ENCODE peak calls at places on chromosomes 12 and 14, in eight cellular contexts. One of them, this sample, is unnamed.

GRCh38 chr14:21039585-21040369 is 2.4 kb upstream of the RNASE7 start:
- DNase-seq in aorta: peak
- DNase-seq in esophagus squamous epithelium: no peak
- DNase-seq in body of pancreas: peak
- DNase-seq in thyroid gland: peak
- DNase-seq in H9: peak
- DNase-seq in IMR-90: peak
- DNase-seq in effector memory CD4-positive, alpha-beta T cell: no peak
- DNase-seq in this sample: peak

GRCh38 chr12:122227341-122227740 is 1.5 kb upstream of the DIABLO start:
- DNase-seq in IMR-90: no peak
- DNase-seq in body of pancreas: no peak
- DNase-seq in esophagus squamous epithelium: no peak
- DNase-seq in H9: no peak
- DNase-seq in effector memory CD4-positive, alpha-beta T cell: peak
- DNase-seq in aorta: no peak
- DNase-seq in thyroid gland: no peak
- DNase-seq in this sample: no peak

GRCh38 chr14:85533821-85534271 is 3.9 kb downstream of the FLRT2 start:
- DNase-seq in IMR-90: peak
- DNase-seq in H9: peak
- DNase-seq in aorta: peak
- DNase-seq in thyroid gland: peak
- DNase-seq in effector memory CD4-positive, alpha-beta T cell: no peak
- DNase-seq in body of pancreas: peak
- DNase-seq in esophagus squamous epithelium: no peak
- DNase-seq in this sample: peak

GRCh38 chr12:59484575-59484974 is 111.3 kb upstream of the SLC16A7 start:
- DNase-seq in esophagus squamous epithelium: no peak
- DNase-seq in aorta: no peak
- DNase-seq in IMR-90: no peak
- DNase-seq in thyroid gland: no peak
- DNase-seq in H9: no peak
- DNase-seq in effector memory CD4-positive, alpha-beta T cell: no peak
- DNase-seq in body of pancreas: no peak
- DNase-seq in this sample: no peak

GRCh38 chr12:71469235-71469873 is 29.8 kb downstream of the LGR5 start:
- DNase-seq in effector memory CD4-positive, alpha-beta T cell: no peak
- DNase-seq in esophagus squamous epithelium: no peak
- DNase-seq in thyroid gland: no peak
- DNase-seq in aorta: peak
- DNase-seq in body of pancreas: no peak
- DNase-seq in H9: peak
- DNase-seq in IMR-90: peak
- DNase-seq in this sample: peak

GRCh38 chr12:89663577-89664357 is 44.9 kb downstream of the ATP2B1 start:
- DNase-seq in body of pancreas: no peak
- DNase-seq in IMR-90: peak
- DNase-seq in thyroid gland: no peak
- DNase-seq in effector memory CD4-positive, alpha-beta T cell: no peak
- DNase-seq in aorta: no peak
- DNase-seq in esophagus squamous epithelium: no peak
- DNase-seq in H9: no peak
- DNase-seq in this sample: peak

GRCh38 chr14:78611796-78612571 is 441.8 kb downstream of the NRXN3 start:
- DNase-seq in effector memory CD4-positive, alpha-beta T cell: no peak
- DNase-seq in IMR-90: no peak
- DNase-seq in H9: no peak
- DNase-seq in esophagus squamous epithelium: no peak
- DNase-seq in body of pancreas: no peak
- DNase-seq in aorta: no peak
- DNase-seq in thyroid gland: no peak
- DNase-seq in this sample: no peak

GRCh38 chr14:101360045-101360931 is 201.0 kb upstream of the DIO3 start:
- DNase-seq in body of pancreas: no peak
- DNase-seq in effector memory CD4-positive, alpha-beta T cell: no peak
- DNase-seq in IMR-90: no peak
- DNase-seq in H9: no peak
- DNase-seq in esophagus squamous epithelium: no peak
- DNase-seq in aorta: peak
- DNase-seq in thyroid gland: peak
- DNase-seq in this sample: no peak

GRCh38 chr14:105384605-105385321 is 13.6 kb upstream of the TEX22 start:
- DNase-seq in H9: no peak
- DNase-seq in esophagus squamous epithelium: no peak
- DNase-seq in effector memory CD4-positive, alpha-beta T cell: no peak
- DNase-seq in IMR-90: no peak
- DNase-seq in body of pancreas: no peak
- DNase-seq in aorta: no peak
- DNase-seq in thyroid gland: no peak
- DNase-seq in this sample: no peak

GRCh38 chr12:92147491-92147890 is 1.8 kb upstream of the BTG1 start:
- DNase-seq in IMR-90: no peak
- DNase-seq in esophagus squamous epithelium: no peak
- DNase-seq in thyroid gland: no peak
- DNase-seq in body of pancreas: no peak
- DNase-seq in H9: no peak
- DNase-seq in effector memory CD4-positive, alpha-beta T cell: no peak
- DNase-seq in aorta: no peak
- DNase-seq in this sample: no peak

GRCh38 chr12:119693006-119693405 is 25.1 kb downstream of the PRKAB1 start:
- DNase-seq in aorta: no peak
- DNase-seq in body of pancreas: peak
- DNase-seq in thyroid gland: peak
- DNase-seq in H9: no peak
- DNase-seq in esophagus squamous epithelium: no peak
- DNase-seq in IMR-90: peak
- DNase-seq in effector memory CD4-positive, alpha-beta T cell: no peak
- DNase-seq in this sample: peak

GRCh38 chr12:28235985-28236384 is 45.7 kb downstream of the CCDC91 start:
- DNase-seq in body of pancreas: no peak
- DNase-seq in effector memory CD4-positive, alpha-beta T cell: no peak
- DNase-seq in thyroid gland: no peak
- DNase-seq in IMR-90: no peak
- DNase-seq in esophagus squamous epithelium: no peak
- DNase-seq in aorta: no peak
- DNase-seq in H9: no peak
- DNase-seq in this sample: no peak

GRCh38 chr12:30796508-30796780 is 41.7 kb upstream of the CAPRIN2 start:
- DNase-seq in esophagus squamous epithelium: no peak
- DNase-seq in aorta: peak
- DNase-seq in body of pancreas: peak
- DNase-seq in H9: peak
- DNase-seq in effector memory CD4-positive, alpha-beta T cell: no peak
- DNase-seq in thyroid gland: peak
- DNase-seq in IMR-90: peak
- DNase-seq in this sample: no peak

GRCh38 chr12:110917467-110917866 is 2.9 kb downstream of the MYL2 start:
- DNase-seq in esophagus squamous epithelium: no peak
- DNase-seq in H9: no peak
- DNase-seq in aorta: no peak
- DNase-seq in IMR-90: peak
- DNase-seq in thyroid gland: no peak
- DNase-seq in effector memory CD4-positive, alpha-beta T cell: no peak
- DNase-seq in body of pancreas: no peak
- DNase-seq in this sample: peak

GRCh38 chr14:53032161-53032803 is 81.4 kb upstream of the FERMT2 start:
- DNase-seq in aorta: no peak
- DNase-seq in IMR-90: peak
- DNase-seq in esophagus squamous epithelium: no peak
- DNase-seq in H9: no peak
- DNase-seq in effector memory CD4-positive, alpha-beta T cell: no peak
- DNase-seq in thyroid gland: peak
- DNase-seq in body of pancreas: peak
- DNase-seq in this sample: peak

GRCh38 chr12:131075611-131076010 is 121.9 kb downstream of the ADGRD1 start:
- DNase-seq in aorta: no peak
- DNase-seq in esophagus squamous epithelium: no peak
- DNase-seq in thyroid gland: no peak
- DNase-seq in H9: peak
- DNase-seq in effector memory CD4-positive, alpha-beta T cell: no peak
- DNase-seq in IMR-90: no peak
- DNase-seq in body of pancreas: no peak
- DNase-seq in this sample: no peak

GRCh38 chr12:16568873-16569272 is 37.1 kb downstream of the LMO3 start:
- DNase-seq in thyroid gland: no peak
- DNase-seq in H9: no peak
- DNase-seq in esophagus squamous epithelium: no peak
- DNase-seq in aorta: no peak
- DNase-seq in body of pancreas: no peak
- DNase-seq in effector memory CD4-positive, alpha-beta T cell: no peak
- DNase-seq in IMR-90: no peak
- DNase-seq in this sample: peak

GRCh38 chr14:92902726-92903125 is 20.2 kb upstream of the CHGA start:
- DNase-seq in body of pancreas: no peak
- DNase-seq in H9: peak
- DNase-seq in IMR-90: no peak
- DNase-seq in thyroid gland: no peak
- DNase-seq in aorta: no peak
- DNase-seq in effector memory CD4-positive, alpha-beta T cell: no peak
- DNase-seq in esophagus squamous epithelium: no peak
- DNase-seq in this sample: no peak

GRCh38 chr14:104299993-104300761 is 161.8 kb downstream of the KIF26A start:
- DNase-seq in aorta: peak
- DNase-seq in IMR-90: no peak
- DNase-seq in H9: no peak
- DNase-seq in effector memory CD4-positive, alpha-beta T cell: no peak
- DNase-seq in body of pancreas: no peak
- DNase-seq in thyroid gland: no peak
- DNase-seq in esophagus squamous epithelium: no peak
- DNase-seq in this sample: no peak

GRCh38 chr14:22561661-22562579 is 27.1 kb downstream of the DAD1 start:
- DNase-seq in effector memory CD4-positive, alpha-beta T cell: peak
- DNase-seq in body of pancreas: no peak
- DNase-seq in IMR-90: no peak
- DNase-seq in aorta: no peak
- DNase-seq in thyroid gland: peak
- DNase-seq in esophagus squamous epithelium: no peak
- DNase-seq in H9: no peak
- DNase-seq in this sample: no peak

GRCh38 chr12:103855036-103855712 is 14.1 kb upstream of the NT5DC3 start:
- DNase-seq in esophagus squamous epithelium: no peak
- DNase-seq in thyroid gland: no peak
- DNase-seq in IMR-90: peak
- DNase-seq in body of pancreas: no peak
- DNase-seq in aorta: no peak
- DNase-seq in H9: no peak
- DNase-seq in effector memory CD4-positive, alpha-beta T cell: no peak
- DNase-seq in this sample: peak

GRCh38 chr12:103858953-103859601 is 18.0 kb upstream of the NT5DC3 start:
- DNase-seq in esophagus squamous epithelium: no peak
- DNase-seq in aorta: peak
- DNase-seq in body of pancreas: no peak
- DNase-seq in H9: no peak
- DNase-seq in thyroid gland: peak
- DNase-seq in IMR-90: peak
- DNase-seq in effector memory CD4-positive, alpha-beta T cell: no peak
- DNase-seq in this sample: peak

GRCh38 chr12:103855896-103856657 is 15.0 kb upstream of the NT5DC3 start:
- DNase-seq in esophagus squamous epithelium: no peak
- DNase-seq in body of pancreas: no peak
- DNase-seq in H9: no peak
- DNase-seq in effector memory CD4-positive, alpha-beta T cell: no peak
- DNase-seq in aorta: no peak
- DNase-seq in IMR-90: no peak
- DNase-seq in thyroid gland: no peak
- DNase-seq in this sample: no peak

GRCh38 chr12:103857164-103857563 is 16.1 kb upstream of the NT5DC3 start:
- DNase-seq in esophagus squamous epithelium: no peak
- DNase-seq in IMR-90: no peak
- DNase-seq in effector memory CD4-positive, alpha-beta T cell: no peak
- DNase-seq in thyroid gland: no peak
- DNase-seq in H9: no peak
- DNase-seq in body of pancreas: no peak
- DNase-seq in aorta: no peak
- DNase-seq in this sample: no peak

GRCh38 chr12:103858335-103858734 is 17.3 kb upstream of the NT5DC3 start:
- DNase-seq in body of pancreas: no peak
- DNase-seq in thyroid gland: no peak
- DNase-seq in H9: no peak
- DNase-seq in aorta: no peak
- DNase-seq in effector memory CD4-positive, alpha-beta T cell: no peak
- DNase-seq in esophagus squamous epithelium: no peak
- DNase-seq in IMR-90: no peak
- DNase-seq in this sample: no peak
- H3K27ac ChIP-seq in body of pancreas: no peak
- H3K27ac ChIP-seq in thyroid gland: no peak
- H3K27ac ChIP-seq in H9: no peak
- H3K27ac ChIP-seq in aorta: peak
- H3K27ac ChIP-seq in effector memory CD4-positive, alpha-beta T cell: no peak
- H3K27ac ChIP-seq in esophagus squamous epithelium: peak
- H3K27ac ChIP-seq in IMR-90: peak
- H3K27ac ChIP-seq in this sample: peak

GRCh38 chr12:4190376-4191063 is 83.0 kb upstream of the CCND2 start:
- DNase-seq in body of pancreas: no peak
- DNase-seq in esophagus squamous epithelium: no peak
- DNase-seq in H9: no peak
- DNase-seq in aorta: no peak
- DNase-seq in IMR-90: no peak
- DNase-seq in effector memory CD4-positive, alpha-beta T cell: no peak
- DNase-seq in thyroid gland: no peak
- DNase-seq in this sample: no peak
- H3K27ac ChIP-seq in body of pancreas: no peak
- H3K27ac ChIP-seq in esophagus squamous epithelium: no peak
- H3K27ac ChIP-seq in H9: no peak
- H3K27ac ChIP-seq in aorta: no peak
- H3K27ac ChIP-seq in IMR-90: no peak
- H3K27ac ChIP-seq in effector memory CD4-positive, alpha-beta T cell: no peak
- H3K27ac ChIP-seq in thyroid gland: no peak
- H3K27ac ChIP-seq in this sample: no peak

GRCh38 chr14:34610101-34610500 is 19.8 kb downstream of the SNX6 start:
- DNase-seq in thyroid gland: no peak
- DNase-seq in body of pancreas: no peak
- DNase-seq in esophagus squamous epithelium: no peak
- DNase-seq in effector memory CD4-positive, alpha-beta T cell: no peak
- DNase-seq in IMR-90: no peak
- DNase-seq in H9: no peak
- DNase-seq in aorta: no peak
- DNase-seq in this sample: no peak

DNA sequence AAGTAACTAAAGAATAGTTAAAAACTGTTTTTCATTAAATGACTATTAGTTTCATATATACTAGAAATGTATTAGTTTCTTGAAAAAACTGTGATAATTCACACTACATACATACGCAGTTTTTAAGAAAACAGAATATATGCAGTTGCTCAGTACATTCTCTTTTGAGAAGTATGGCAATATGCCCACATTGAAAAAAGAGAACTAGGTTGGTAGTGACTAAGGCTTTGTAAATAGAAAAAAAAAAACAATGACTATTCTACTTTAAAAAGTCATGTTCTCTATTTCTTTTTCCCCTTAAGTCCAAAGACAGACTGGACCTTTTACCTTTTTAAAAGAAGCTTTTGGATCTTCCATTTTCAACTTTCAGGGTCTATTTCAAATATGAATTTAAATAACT is 25.0 kb downstream of the SNX6 start:
- DNase-seq in effector memory CD4-positive, alpha-beta T cell: no peak
- DNase-seq in H9: no peak
- DNase-seq in thyroid gland: no peak
- DNase-seq in aorta: no peak
- DNase-seq in body of pancreas: no peak
- DNase-seq in IMR-90: peak
- DNase-seq in esophagus squamous epithelium: no peak
- DNase-seq in this sample: no peak
- H3K27ac ChIP-seq in effector memory CD4-positive, alpha-beta T cell: no peak
- H3K27ac ChIP-seq in H9: no peak
- H3K27ac ChIP-seq in thyroid gland: no peak
- H3K27ac ChIP-seq in aorta: no peak
- H3K27ac ChIP-seq in body of pancreas: peak
- H3K27ac ChIP-seq in IMR-90: no peak
- H3K27ac ChIP-seq in esophagus squamous epithelium: no peak
- H3K27ac ChIP-seq in this sample: no peak

GRCh38 chr14:99182548-99183115 is 89.4 kb downstream of the BCL11B start:
- DNase-seq in IMR-90: no peak
- DNase-seq in effector memory CD4-positive, alpha-beta T cell: no peak
- DNase-seq in body of pancreas: no peak
- DNase-seq in aorta: no peak
- DNase-seq in thyroid gland: no peak
- DNase-seq in H9: no peak
- DNase-seq in esophagus squamous epithelium: no peak
- DNase-seq in this sample: no peak
- H3K27ac ChIP-seq in IMR-90: no peak
- H3K27ac ChIP-seq in effector memory CD4-positive, alpha-beta T cell: peak
- H3K27ac ChIP-seq in body of pancreas: no peak
- H3K27ac ChIP-seq in aorta: no peak
- H3K27ac ChIP-seq in thyroid gland: no peak
- H3K27ac ChIP-seq in H9: no peak
- H3K27ac ChIP-seq in esophagus squamous epithelium: no peak
- H3K27ac ChIP-seq in this sample: no peak